ENCODE peak calls at places on chromosomes 2 and 18, in six cellular contexts. One of them, this sample, is unnamed.

GRCh38 chr2:109282360-109282759 is 153.4 kb downstream of the SH3RF3 start:
- DNase-seq in right lobe of liver: no peak
- DNase-seq in adrenal gland: no peak
- DNase-seq in AG04450: no peak
- DNase-seq in SIG-M5: no peak
- DNase-seq in KBM-7: no peak
- DNase-seq in this sample: no peak

GRCh38 chr2:98608962-98609604 is 694 bp downstream of the UNC50 start:
- DNase-seq in AG04450: no peak
- DNase-seq in KBM-7: peak
- DNase-seq in SIG-M5: no peak
- DNase-seq in right lobe of liver: peak
- DNase-seq in adrenal gland: peak
- DNase-seq in this sample: no peak

GRCh38 chr2:123085479-123085878 is 939.6 kb upstream of the CNTNAP5 start:
- DNase-seq in KBM-7: no peak
- DNase-seq in SIG-M5: no peak
- DNase-seq in AG04450: no peak
- DNase-seq in right lobe of liver: no peak
- DNase-seq in adrenal gland: no peak
- DNase-seq in this sample: no peak

GRCh38 chr2:218805627-218806026 is 23.7 kb downstream of the CYP27A1 start:
- DNase-seq in adrenal gland: no peak
- DNase-seq in SIG-M5: no peak
- DNase-seq in right lobe of liver: no peak
- DNase-seq in AG04450: peak
- DNase-seq in KBM-7: peak
- DNase-seq in this sample: no peak

GRCh38 chr18:28175047-28175929 is 1.6 kb downstream of the CDH2 start:
- DNase-seq in AG04450: no peak
- DNase-seq in SIG-M5: no peak
- DNase-seq in KBM-7: no peak
- DNase-seq in adrenal gland: peak
- DNase-seq in right lobe of liver: peak
- DNase-seq in this sample: no peak

GRCh38 chr18:435940-436339 is 64.6 kb downstream of the COLEC12 start:
- DNase-seq in KBM-7: no peak
- DNase-seq in right lobe of liver: no peak
- DNase-seq in AG04450: no peak
- DNase-seq in SIG-M5: no peak
- DNase-seq in adrenal gland: no peak
- DNase-seq in this sample: no peak

GRCh38 chr2:160471950-160472349 is 21.7 kb downstream of the RBMS1 start:
- DNase-seq in right lobe of liver: no peak
- DNase-seq in KBM-7: no peak
- DNase-seq in SIG-M5: no peak
- DNase-seq in AG04450: no peak
- DNase-seq in adrenal gland: no peak
- DNase-seq in this sample: no peak

GRCh38 chr2:72108121-72108520 is 39.5 kb downstream of the CYP26B1 start:
- DNase-seq in SIG-M5: no peak
- DNase-seq in AG04450: no peak
- DNase-seq in KBM-7: no peak
- DNase-seq in adrenal gland: no peak
- DNase-seq in right lobe of liver: no peak
- DNase-seq in this sample: no peak

GRCh38 chr2:25337276-25337675 is 4.4 kb downstream of the DNMT3A start:
- DNase-seq in SIG-M5: no peak
- DNase-seq in right lobe of liver: no peak
- DNase-seq in KBM-7: no peak
- DNase-seq in AG04450: no peak
- DNase-seq in adrenal gland: no peak
- DNase-seq in this sample: no peak

GRCh38 chr2:177282101-177282573 is 17.6 kb upstream of the NFE2L2 start:
- DNase-seq in AG04450: peak
- DNase-seq in adrenal gland: no peak
- DNase-seq in KBM-7: peak
- DNase-seq in right lobe of liver: no peak
- DNase-seq in SIG-M5: no peak
- DNase-seq in this sample: no peak

GRCh38 chr18:2939317-2939716 is 73.6 kb downstream of the LPIN2 start:
- DNase-seq in SIG-M5: no peak
- DNase-seq in right lobe of liver: peak
- DNase-seq in adrenal gland: no peak
- DNase-seq in KBM-7: no peak
- DNase-seq in AG04450: no peak
- DNase-seq in this sample: peak

GRCh38 chr2:101087638-101088037 is 63.5 kb downstream of the TBC1D8 start:
- DNase-seq in adrenal gland: no peak
- DNase-seq in KBM-7: no peak
- DNase-seq in right lobe of liver: no peak
- DNase-seq in AG04450: no peak
- DNase-seq in SIG-M5: no peak
- DNase-seq in this sample: no peak

GRCh38 chr2:68411397-68412126 is 46.5 kb downstream of the PLEK start:
- DNase-seq in AG04450: no peak
- DNase-seq in SIG-M5: peak
- DNase-seq in KBM-7: peak
- DNase-seq in right lobe of liver: no peak
- DNase-seq in adrenal gland: no peak
- DNase-seq in this sample: no peak

GRCh38 chr2:66305714-66306113 is 129.2 kb upstream of the MEIS1 start:
- DNase-seq in adrenal gland: peak
- DNase-seq in SIG-M5: no peak
- DNase-seq in right lobe of liver: no peak
- DNase-seq in KBM-7: no peak
- DNase-seq in AG04450: no peak
- DNase-seq in this sample: peak

GRCh38 chr2:73979021-73979420 is 5.7 kb upstream of the TET3 start:
- DNase-seq in KBM-7: no peak
- DNase-seq in AG04450: no peak
- DNase-seq in right lobe of liver: no peak
- DNase-seq in adrenal gland: no peak
- DNase-seq in SIG-M5: no peak
- DNase-seq in this sample: no peak

GRCh38 chr2:203887680-203888079 is 20.1 kb downstream of the CTLA4 start:
- DNase-seq in right lobe of liver: no peak
- DNase-seq in AG04450: no peak
- DNase-seq in SIG-M5: no peak
- DNase-seq in KBM-7: no peak
- DNase-seq in adrenal gland: no peak
- DNase-seq in this sample: no peak

GRCh38 chr2:134282638-134283400 is 28.9 kb downstream of the MGAT5 start:
- DNase-seq in SIG-M5: no peak
- DNase-seq in KBM-7: peak
- DNase-seq in adrenal gland: no peak
- DNase-seq in right lobe of liver: no peak
- DNase-seq in AG04450: no peak
- DNase-seq in this sample: no peak

GRCh38 chr18:13175754-13176210 is 42.8 kb upstream of the LDLRAD4 start:
- DNase-seq in KBM-7: no peak
- DNase-seq in AG04450: no peak
- DNase-seq in SIG-M5: no peak
- DNase-seq in right lobe of liver: peak
- DNase-seq in adrenal gland: no peak
- DNase-seq in this sample: no peak

GRCh38 chr2:15682354-15682753 is 90.7 kb downstream of the DDX1 start:
- DNase-seq in AG04450: no peak
- DNase-seq in adrenal gland: no peak
- DNase-seq in KBM-7: no peak
- DNase-seq in SIG-M5: no peak
- DNase-seq in right lobe of liver: no peak
- DNase-seq in this sample: no peak

GRCh38 chr2:169683425-169684134 is 10.6 kb downstream of the CFAP210 start:
- DNase-seq in right lobe of liver: peak
- DNase-seq in AG04450: no peak
- DNase-seq in adrenal gland: no peak
- DNase-seq in SIG-M5: no peak
- DNase-seq in KBM-7: no peak
- DNase-seq in this sample: no peak

GRCh38 chr2:3311601-3312000 is 66.0 kb downstream of the EIPR1 start:
- DNase-seq in adrenal gland: no peak
- DNase-seq in AG04450: no peak
- DNase-seq in KBM-7: no peak
- DNase-seq in SIG-M5: no peak
- DNase-seq in right lobe of liver: no peak
- DNase-seq in this sample: no peak

GRCh38 chr2:69831354-69831905 is 2.0 kb downstream of the GMCL1 start:
- DNase-seq in KBM-7: no peak
- DNase-seq in adrenal gland: no peak
- DNase-seq in SIG-M5: no peak
- DNase-seq in right lobe of liver: no peak
- DNase-seq in AG04450: no peak
- DNase-seq in this sample: no peak

GRCh38 chr2:176986579-176986978 is 226.0 kb upstream of the HNRNPA3 start:
- DNase-seq in adrenal gland: no peak
- DNase-seq in SIG-M5: no peak
- DNase-seq in right lobe of liver: no peak
- DNase-seq in AG04450: no peak
- DNase-seq in KBM-7: no peak
- DNase-seq in this sample: no peak